ENCODE peak calls at places on chromosomes 5 and 9, in five cellular contexts. V is caudate nucleus, W is OCI-M1, S is NCI-H1694 treated with DMSO at 0.1 percent for 48 hours, R is NCI-H2029 treated with DMSO at 0.1 percent for 48 hours. Q is an unnamed sample.

GRCh38 chr5:68396722-68397121 is 181.2 kb downstream of the PIK3R1 start:
- DNase-seq in R (peak), W (no peak), S (no peak), V (no peak), Q (peak)

GRCh38 chr5:149456597-149457392 is 77.7 kb upstream of the IL17B start:
- DNase-seq in V (no peak), S (no peak), R (no peak), W (peak), Q (no peak)

GRCh38 chr5:120600639-120601038 is 136.5 kb downstream of the PRR16 start:
- DNase-seq in V (no peak), W (no peak), S (no peak), R (no peak), Q (no peak)

GRCh38 chr5:527646-528591 is 3.7 kb upstream of the SLC9A3 start:
- DNase-seq in R (no peak), S (no peak), V (no peak), W (no peak), Q (no peak)

GRCh38 chr9:95116820-95117204 is 200.7 kb downstream of the FANCC start:
- DNase-seq in V (no peak), W (no peak), S (no peak), R (peak), Q (no peak)

GRCh38 chr5:110702300-110702699 is 24.2 kb downstream of the TMEM232 start:
- DNase-seq in V (no peak), S (no peak), R (no peak), W (no peak), Q (no peak)

GRCh38 chr9:131714161-131714646 is 25.7 kb downstream of the RAPGEF1 start:
- DNase-seq in S (no peak), V (no peak), R (no peak), W (no peak), Q (no peak)

GRCh38 chr9:121725008-121725795 is 73.8 kb downstream of the DAB2IP start:
- DNase-seq in R (peak), V (peak), S (no peak), W (no peak), Q (no peak)

GRCh38 chr5:98927242-98927987 is 1.4 kb downstream of the CHD1 start:
- DNase-seq in S (no peak), R (peak), W (peak), V (no peak), Q (peak)

GRCh38 chr5:171954721-171955120 is 51.7 kb downstream of the FBXW11 start:
- DNase-seq in S (no peak), R (no peak), V (no peak), W (no peak), Q (no peak)

GRCh38 chr5:1324719-1325190 is 20.1 kb downstream of the CLPTM1L start:
- DNase-seq in V (no peak), W (no peak), R (no peak), S (no peak), Q (no peak)

GRCh38 chr9:97705354-97705950 is 8.3 kb upstream of the XPA start:
- DNase-seq in V (no peak), S (no peak), W (peak), R (no peak), Q (peak)

GRCh38 chr5:72559866-72560766 is 52.9 kb upstream of the ZNF366 start:
- DNase-seq in S (no peak), V (no peak), W (peak), R (no peak), Q (no peak)

GRCh38 chr9:89022902-89023301 is 31.6 kb downstream of the S1PR3 start:
- DNase-seq in V (no peak), S (no peak), R (no peak), W (no peak), Q (no peak)

GRCh38 chr5:172504736-172505402 is 50.5 kb upstream of the SH3PXD2B start:
- DNase-seq in W (no peak), S (no peak), R (no peak), V (no peak), Q (no peak)

GRCh38 chr5:137075163-137075970 is 423.8 kb downstream of the SPOCK1 start:
- DNase-seq in S (peak), V (no peak), W (peak), R (peak), Q (peak)

GRCh38 chr9:124485936-124486335 is 21.3 kb downstream of the NR5A1 start:
- DNase-seq in R (no peak), S (no peak), W (no peak), V (no peak), Q (no peak)

GRCh38 chr9:129750010-129750409 is 2.8 kb downstream of the PTGES start:
- DNase-seq in R (no peak), V (no peak), W (no peak), S (no peak), Q (no peak)

GRCh38 chr9:87322840-87323635 is 174.6 kb upstream of the DAPK1 start:
- DNase-seq in S (no peak), V (no peak), R (no peak), W (no peak), Q (no peak)

GRCh38 chr9:129011761-129012281 is 16.3 kb downstream of the SH3GLB2 start:
- DNase-seq in W (no peak), R (no peak), S (no peak), V (no peak), Q (no peak)

GRCh38 chr9:109487247-109487646 is 10.9 kb downstream of the PTPN3 start:
- DNase-seq in W (no peak), S (no peak), R (no peak), V (no peak), Q (no peak)

GRCh38 chr9:107848598-107848997 is 359.0 kb upstream of the KLF4 start:
- DNase-seq in V (no peak), R (no peak), W (no peak), S (no peak), Q (no peak)

GRCh38 chr5:173800340-173800739 is 87.8 kb upstream of the CPEB4 start:
- DNase-seq in R (no peak), W (no peak), S (no peak), V (no peak), Q (no peak)

GRCh38 chr5:118450924-118451332 is 537.4 kb downstream of the DTWD2 start:
- DNase-seq in V (no peak), R (no peak), W (no peak), S (no peak), Q (no peak)

Q was measured in SW480.